ENCODE peak calls at places on chromosomes 6 and 20, in four cellular contexts. L is HepG2, S is GM12878, M is K562. Y is an unnamed sample.

GRCh38 chr6:17271628-17272027 is 9.5 kb upstream of the RBM24 start:
- DNase-seq in L (peak; percentile 72), S (no peak), M (no peak), Y (no peak)

GRCh38 chr20:61434361-61434781 is 182.3 kb downstream of the CDH4 start:
- DNase-seq in L (no peak), S (no peak), M (no peak), Y (peak; percentile 13)

GRCh38 chr6:168007592-168008338 is 10.3 kb downstream of the KIF25 start:
- DNase-seq in L (peak; percentile 28), S (no peak), M (no peak), Y (no peak)

GRCh38 chr20:34495307-34495706 is 20.9 kb upstream of the DYNLRB1 start:
- DNase-seq in L (peak; percentile 73), S (no peak), M (no peak), Y (no peak)

GRCh38 chr20:22825076-22825475 is 210.0 kb upstream of the SSTR4 start:
- DNase-seq in L (no peak), S (no peak), M (no peak), Y (no peak)

GRCh38 chr6:144586986-144587385 is 301.9 kb downstream of the UTRN start:
- DNase-seq in L (no peak), S (no peak), M (no peak), Y (no peak)

GRCh38 chr20:4227085-4227821 is 211.9 kb upstream of the RNF24 start:
- DNase-seq in L (peak; percentile 68), S (no peak), M (peak; percentile 53), Y (peak; percentile 46)

GRCh38 chr6:39054577-39055142 is 6.1 kb downstream of the GLP1R start:
- DNase-seq in L (no peak), S (no peak), M (no peak), Y (no peak)

GRCh38 chr6:159919800-159920199 is 29.0 kb downstream of the MAS1 start:
- DNase-seq in L (no peak), S (no peak), M (no peak), Y (no peak)

GRCh38 chr20:48822879-48823385 is 4.9 kb downstream of the PREX1 start:
- DNase-seq in L (no peak), S (peak; percentile 40), M (no peak), Y (no peak)

GRCh38 chr6:39791311-39791710 is 865 bp upstream of the DAAM2 start:
- DNase-seq in L (peak; percentile 22), S (no peak), M (peak; percentile 13), Y (no peak)

GRCh38 chr6:33744895-33745546 is 1.7 kb downstream of the IP6K3 start:
- DNase-seq in L (no peak), S (no peak), M (no peak), Y (peak; percentile 53)

GRCh38 chr6:136609878-136610706 is 59.9 kb upstream of the MAP7 start:
- DNase-seq in L (peak; percentile 46), S (no peak), M (peak; percentile 86), Y (no peak)

GRCh38 chr6:40796280-40797223 is 209.4 kb upstream of the LRFN2 start:
- DNase-seq in L (no peak), S (no peak), M (no peak), Y (no peak)

GRCh38 chr20:380763-381580 is 412 bp downstream of the TRIB3 start:
- DNase-seq in L (peak; percentile 86), S (no peak), M (peak; percentile 89), Y (peak; percentile 67)

GRCh38 chr20:25315418-25316210 is 67.7 kb downstream of the PYGB start:
- DNase-seq in L (no peak), S (no peak), M (no peak), Y (no peak)

GRCh38 chr20:59835448-59836395 is 97.7 kb downstream of the SYCP2 start:
- DNase-seq in L (no peak), S (no peak), M (no peak), Y (peak; percentile 78)

GRCh38 chr20:53162251-53162835 is 190.2 kb downstream of the TSHZ2 start:
- DNase-seq in L (no peak), S (no peak), M (peak; percentile 84), Y (peak; percentile 79)

GRCh38 chr6:137861550-137862337 is 5.3 kb upstream of the TNFAIP3 start:
- DNase-seq in L (no peak), S (no peak), M (peak; percentile 71), Y (no peak)

GRCh38 chr6:3987072-3987471 is 91.9 kb downstream of the FAM217A start:
- DNase-seq in L (no peak), S (no peak), M (no peak), Y (no peak)

GRCh38 chr6:17311595-17312311 is 30.6 kb downstream of the RBM24 start:
- DNase-seq in L (peak; percentile 98), S (no peak), M (peak; percentile 37), Y (peak; percentile 15)

GRCh38 chr6:27551607-27552006 is 78.7 kb upstream of the ZNF184 start:
- DNase-seq in L (no peak), S (no peak), M (no peak), Y (no peak)

GRCh38 chr6:70714716-70715257 is 47.1 kb downstream of the SMAP1 start:
- DNase-seq in L (no peak), S (no peak), M (no peak), Y (no peak)

GRCh38 chr6:75349262-75349984 is 64.8 kb upstream of the TMEM30A start:
- DNase-seq in L (no peak), S (no peak), M (peak; percentile 27), Y (peak; percentile 61)

GRCh38 chr6:3250278-3250677 is 8.5 kb upstream of the PSMG4 start:
- DNase-seq in L (no peak), S (no peak), M (no peak), Y (no peak)

GRCh38 chr6:111799576-111800467 is 73.4 kb downstream of the FYN start:
- DNase-seq in L (no peak), S (no peak), M (no peak), Y (no peak)

GRCh38 chr6:142926494-142927273 is 18.3 kb downstream of the HIVEP2 start:
- DNase-seq in L (peak; percentile 93), S (no peak), M (peak; percentile 60), Y (peak; percentile 61)
- TF ChIP-seq BHLHE40 in L (peak; percentile 39), S (peak; percentile 62), M (no peak), Y (no peak)

DNA sequence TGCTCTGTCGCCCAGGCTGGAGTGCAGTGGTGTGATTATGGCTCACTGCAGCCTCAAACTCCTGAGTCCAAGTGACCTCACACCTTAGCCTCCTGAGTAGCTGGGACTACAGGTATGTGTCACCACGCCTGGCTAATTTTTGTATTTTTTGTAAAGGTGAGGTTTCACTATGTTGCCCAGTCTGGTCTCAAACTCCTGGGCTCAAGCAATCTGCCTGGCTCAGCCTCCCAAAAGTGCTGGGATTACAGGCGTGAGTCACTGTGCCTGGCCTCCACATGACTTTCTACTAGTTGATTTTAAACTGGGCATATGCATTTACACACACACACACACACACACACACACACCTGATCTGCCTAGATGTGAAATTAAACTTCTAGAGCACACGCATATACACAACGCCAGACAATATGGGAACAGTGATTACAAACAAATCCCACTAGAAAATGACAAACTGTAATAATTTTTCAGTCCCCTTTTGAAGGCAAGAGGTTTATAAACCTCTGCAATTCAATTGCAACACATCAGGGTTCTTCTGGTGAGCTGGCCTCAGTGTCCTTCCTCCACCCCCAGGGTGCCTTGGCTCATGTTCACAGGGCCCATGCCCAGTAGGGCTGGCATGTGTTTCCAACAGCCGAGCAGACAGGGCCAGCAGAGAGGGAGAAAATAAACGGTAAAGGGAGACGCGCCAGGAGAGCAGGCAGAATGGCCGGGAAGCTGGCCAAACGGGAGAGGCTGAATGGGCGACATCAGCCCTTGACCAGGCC is 31.2 kb downstream of the PARD6B start:
- DNase-seq in L (peak; percentile 34), S (no peak), M (no peak), Y (no peak)
- TF ChIP-seq FOXK2 in L (no peak), S (no peak), M (no peak), Y (no peak)

DNA sequence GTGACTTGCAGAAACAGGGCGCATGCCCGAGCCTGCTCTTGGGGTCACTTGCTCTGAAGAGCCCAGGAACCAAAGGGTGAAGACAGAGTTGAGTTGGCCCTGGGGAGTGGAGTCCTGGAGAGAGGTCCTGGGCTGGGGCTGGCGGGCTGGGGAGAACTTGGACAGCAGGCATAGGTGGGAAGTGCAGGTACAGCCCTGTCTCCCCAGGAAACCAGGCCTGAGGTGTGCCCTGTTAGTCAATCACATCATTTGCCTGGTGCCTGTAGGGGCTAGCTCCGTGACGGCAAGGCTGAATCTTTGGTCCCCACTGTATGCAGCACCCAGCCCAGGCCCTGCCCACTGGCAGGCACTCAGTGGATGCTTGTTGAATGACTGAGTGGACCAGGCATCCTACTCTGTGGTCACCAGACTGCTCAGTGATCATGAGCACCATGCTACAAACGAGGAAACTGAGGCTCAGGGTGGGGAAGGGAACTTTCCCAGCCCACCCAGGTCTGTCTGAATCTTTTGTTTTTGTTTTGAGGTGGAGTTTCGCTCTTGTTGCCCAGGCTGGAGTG is 15.6 kb upstream of the NOL4L start:
- DNase-seq in L (no peak), S (no peak), M (no peak), Y (no peak)
- TF ChIP-seq BHLHE40 in L (no peak), S (no peak), M (no peak), Y (no peak)

GRCh38 chr6:37137201-37137880 is 32.6 kb upstream of the PIM1 start:
- DNase-seq in L (peak; percentile 93), S (no peak), M (no peak), Y (peak; percentile 48)
- TF ChIP-seq FOXK2 in L (peak; percentile 61), S (no peak), M (no peak), Y (no peak)

DNA sequence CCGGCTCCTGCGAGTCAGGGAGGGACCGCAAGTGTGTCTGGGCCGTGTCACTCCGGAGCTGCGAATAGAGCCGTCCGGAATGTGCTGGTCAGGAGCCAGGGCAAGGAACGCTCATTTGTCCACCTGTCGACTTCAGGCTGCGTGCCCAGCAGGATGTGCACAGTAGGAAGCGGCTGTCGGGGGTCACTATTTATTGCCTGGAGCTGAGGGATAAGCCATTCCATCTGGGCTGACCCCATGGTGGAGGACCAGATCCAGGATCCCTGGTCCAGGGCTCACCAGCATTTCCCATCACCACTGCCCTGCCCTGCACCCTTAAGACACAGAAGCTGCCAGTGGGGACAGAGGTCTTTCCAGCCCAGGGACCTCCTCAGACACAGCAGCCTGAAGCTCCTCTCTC is 14.7 kb downstream of the NTSR1 start:
- DNase-seq in L (no peak), S (no peak), M (no peak), Y (no peak)
- TF ChIP-seq BHLHE40 in L (no peak), S (no peak), M (no peak), Y (no peak)

GRCh38 chr6:123226398-123226797 is 230.4 kb downstream of the CLVS2 start:
- DNase-seq in L (no peak), S (no peak), M (no peak), Y (no peak)
- TF ChIP-seq FOXK2 in L (no peak), S (no peak), M (no peak), Y (no peak)

DNA sequence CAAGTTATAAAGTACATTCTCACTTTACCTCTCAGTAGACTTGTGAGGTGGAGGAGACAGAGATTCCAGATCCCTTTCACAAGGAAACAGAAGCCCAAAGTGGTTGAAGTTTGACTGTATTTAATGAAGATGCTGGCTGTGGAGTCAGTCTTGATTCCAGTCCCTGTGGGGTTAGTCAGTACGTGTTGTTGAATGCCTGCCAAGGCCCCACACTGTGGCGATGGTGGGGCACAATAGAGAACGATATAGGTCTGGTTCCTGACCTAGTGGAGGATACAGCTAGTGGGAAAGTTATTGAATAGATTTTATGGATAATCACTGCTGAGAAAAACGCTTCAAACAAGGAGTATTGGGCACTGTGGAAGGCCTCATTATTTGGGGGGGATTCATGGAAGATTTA is 71.4 kb downstream of the LRRC1 start:
- DNase-seq in L (no peak), S (no peak), M (no peak), Y (no peak)
- TF ChIP-seq BHLHE40 in L (no peak), S (no peak), M (no peak), Y (no peak)